ENCODE peak calls at places on chromosomes 13 and 19, in seven cellular contexts. One of them, this sample, is unnamed.

GRCh38 chr19:15869109-15869555 is 28.7 kb downstream of the CYP4F2 start:
- DNase-seq in NCI-H1048: no peak
- DNase-seq in lower leg skin: no peak
- DNase-seq in activated T-cell treated with anti-CD3 and anti-CD28 coated beads for 4 hours: peak; percentile 24
- DNase-seq in GM12878: no peak
- DNase-seq in DMS153: peak; percentile 97
- DNase-seq in stimulated activated CD8-positive, alpha-beta memory T cell treated with anti-CD3 and anti-CD28 coated beads, Interleukin-15, amount 100 ng/mL, for 24 hours: no peak
- DNase-seq in this sample: no peak

GRCh38 chr19:58054792-58055482 is 4.1 kb upstream of the ZNF135 start:
- DNase-seq in lower leg skin: no peak
- DNase-seq in stimulated activated CD8-positive, alpha-beta memory T cell treated with anti-CD3 and anti-CD28 coated beads, Interleukin-15, amount 100 ng/mL, for 24 hours: no peak
- DNase-seq in DMS153: no peak
- DNase-seq in activated T-cell treated with anti-CD3 and anti-CD28 coated beads for 4 hours: no peak
- DNase-seq in NCI-H1048: no peak
- DNase-seq in GM12878: no peak
- DNase-seq in this sample: peak; percentile 60

GRCh38 chr13:97797553-97797952 is 155.9 kb upstream of the IPO5 start:
- DNase-seq in GM12878: no peak
- DNase-seq in lower leg skin: no peak
- DNase-seq in activated T-cell treated with anti-CD3 and anti-CD28 coated beads for 4 hours: no peak
- DNase-seq in NCI-H1048: no peak
- DNase-seq in stimulated activated CD8-positive, alpha-beta memory T cell treated with anti-CD3 and anti-CD28 coated beads, Interleukin-15, amount 100 ng/mL, for 24 hours: no peak
- DNase-seq in DMS153: no peak
- DNase-seq in this sample: no peak

GRCh38 chr19:343941-344624 is 513 bp downstream of the MIER2 start:
- DNase-seq in DMS153: no peak
- DNase-seq in lower leg skin: no peak
- DNase-seq in NCI-H1048: no peak
- DNase-seq in stimulated activated CD8-positive, alpha-beta memory T cell treated with anti-CD3 and anti-CD28 coated beads, Interleukin-15, amount 100 ng/mL, for 24 hours: peak; percentile 22
- DNase-seq in GM12878: no peak
- DNase-seq in activated T-cell treated with anti-CD3 and anti-CD28 coated beads for 4 hours: peak; percentile 22
- DNase-seq in this sample: no peak

GRCh38 chr13:73334459-73334858 is 275.7 kb downstream of the KLF5 start:
- DNase-seq in DMS153: no peak
- DNase-seq in GM12878: no peak
- DNase-seq in stimulated activated CD8-positive, alpha-beta memory T cell treated with anti-CD3 and anti-CD28 coated beads, Interleukin-15, amount 100 ng/mL, for 24 hours: no peak
- DNase-seq in NCI-H1048: no peak
- DNase-seq in activated T-cell treated with anti-CD3 and anti-CD28 coated beads for 4 hours: no peak
- DNase-seq in lower leg skin: no peak
- DNase-seq in this sample: no peak

GRCh38 chr13:73722120-73722519 is 412.1 kb downstream of the KLF12 start:
- DNase-seq in lower leg skin: no peak
- DNase-seq in DMS153: no peak
- DNase-seq in GM12878: peak; percentile 39
- DNase-seq in NCI-H1048: no peak
- DNase-seq in stimulated activated CD8-positive, alpha-beta memory T cell treated with anti-CD3 and anti-CD28 coated beads, Interleukin-15, amount 100 ng/mL, for 24 hours: no peak
- DNase-seq in activated T-cell treated with anti-CD3 and anti-CD28 coated beads for 4 hours: no peak
- DNase-seq in this sample: no peak

GRCh38 chr13:80010286-80010831 is 330.6 kb downstream of the SPRY2 start:
- DNase-seq in DMS153: no peak
- DNase-seq in GM12878: no peak
- DNase-seq in stimulated activated CD8-positive, alpha-beta memory T cell treated with anti-CD3 and anti-CD28 coated beads, Interleukin-15, amount 100 ng/mL, for 24 hours: no peak
- DNase-seq in lower leg skin: no peak
- DNase-seq in NCI-H1048: no peak
- DNase-seq in activated T-cell treated with anti-CD3 and anti-CD28 coated beads for 4 hours: no peak
- DNase-seq in this sample: no peak

GRCh38 chr19:38744906-38745305 is 632 bp upstream of the CAPN12 start:
- DNase-seq in activated T-cell treated with anti-CD3 and anti-CD28 coated beads for 4 hours: no peak
- DNase-seq in lower leg skin: no peak
- DNase-seq in GM12878: no peak
- DNase-seq in DMS153: no peak
- DNase-seq in stimulated activated CD8-positive, alpha-beta memory T cell treated with anti-CD3 and anti-CD28 coated beads, Interleukin-15, amount 100 ng/mL, for 24 hours: no peak
- DNase-seq in NCI-H1048: no peak
- DNase-seq in this sample: no peak

GRCh38 chr19:40530091-40530901 is 46.4 kb upstream of the SHKBP1 start:
- DNase-seq in DMS153: no peak
- DNase-seq in lower leg skin: no peak
- DNase-seq in GM12878: no peak
- DNase-seq in NCI-H1048: no peak
- DNase-seq in stimulated activated CD8-positive, alpha-beta memory T cell treated with anti-CD3 and anti-CD28 coated beads, Interleukin-15, amount 100 ng/mL, for 24 hours: no peak
- DNase-seq in activated T-cell treated with anti-CD3 and anti-CD28 coated beads for 4 hours: peak; percentile 4
- DNase-seq in this sample: no peak

GRCh38 chr13:97387487-97388353 is 46.2 kb upstream of the RAP2A start:
- DNase-seq in activated T-cell treated with anti-CD3 and anti-CD28 coated beads for 4 hours: no peak
- DNase-seq in lower leg skin: peak; percentile 84
- DNase-seq in DMS153: no peak
- DNase-seq in GM12878: no peak
- DNase-seq in stimulated activated CD8-positive, alpha-beta memory T cell treated with anti-CD3 and anti-CD28 coated beads, Interleukin-15, amount 100 ng/mL, for 24 hours: no peak
- DNase-seq in NCI-H1048: no peak
- DNase-seq in this sample: no peak

GRCh38 chr13:113926301-113926761 is 47.5 kb downstream of the C13orf46 start:
- DNase-seq in activated T-cell treated with anti-CD3 and anti-CD28 coated beads for 4 hours: no peak
- DNase-seq in DMS153: no peak
- DNase-seq in NCI-H1048: no peak
- DNase-seq in stimulated activated CD8-positive, alpha-beta memory T cell treated with anti-CD3 and anti-CD28 coated beads, Interleukin-15, amount 100 ng/mL, for 24 hours: no peak
- DNase-seq in GM12878: no peak
- DNase-seq in lower leg skin: peak; percentile 83
- DNase-seq in this sample: no peak

GRCh38 chr19:34345934-34346333 is 19.1 kb upstream of the GPI start:
- DNase-seq in DMS153: no peak
- DNase-seq in NCI-H1048: no peak
- DNase-seq in lower leg skin: no peak
- DNase-seq in GM12878: no peak
- DNase-seq in activated T-cell treated with anti-CD3 and anti-CD28 coated beads for 4 hours: peak; percentile 69
- DNase-seq in stimulated activated CD8-positive, alpha-beta memory T cell treated with anti-CD3 and anti-CD28 coated beads, Interleukin-15, amount 100 ng/mL, for 24 hours: peak; percentile 56
- DNase-seq in this sample: no peak

GRCh38 chr13:102380012-102380411 is 21.8 kb downstream of the FGF14 start:
- DNase-seq in DMS153: no peak
- DNase-seq in NCI-H1048: no peak
- DNase-seq in lower leg skin: no peak
- DNase-seq in activated T-cell treated with anti-CD3 and anti-CD28 coated beads for 4 hours: no peak
- DNase-seq in stimulated activated CD8-positive, alpha-beta memory T cell treated with anti-CD3 and anti-CD28 coated beads, Interleukin-15, amount 100 ng/mL, for 24 hours: no peak
- DNase-seq in GM12878: no peak
- DNase-seq in this sample: no peak

GRCh38 chr13:109872864-109873263 is 86.5 kb upstream of the IRS2 start:
- DNase-seq in lower leg skin: no peak
- DNase-seq in activated T-cell treated with anti-CD3 and anti-CD28 coated beads for 4 hours: no peak
- DNase-seq in DMS153: no peak
- DNase-seq in NCI-H1048: no peak
- DNase-seq in GM12878: no peak
- DNase-seq in stimulated activated CD8-positive, alpha-beta memory T cell treated with anti-CD3 and anti-CD28 coated beads, Interleukin-15, amount 100 ng/mL, for 24 hours: no peak
- DNase-seq in this sample: no peak

GRCh38 chr19:33785795-33786194 is 10.9 kb upstream of the KCTD15 start:
- DNase-seq in stimulated activated CD8-positive, alpha-beta memory T cell treated with anti-CD3 and anti-CD28 coated beads, Interleukin-15, amount 100 ng/mL, for 24 hours: no peak
- DNase-seq in NCI-H1048: no peak
- DNase-seq in DMS153: no peak
- DNase-seq in GM12878: no peak
- DNase-seq in activated T-cell treated with anti-CD3 and anti-CD28 coated beads for 4 hours: no peak
- DNase-seq in lower leg skin: no peak
- DNase-seq in this sample: no peak

GRCh38 chr19:8115805-8116396 is 33.5 kb downstream of the FBN3 start:
- DNase-seq in activated T-cell treated with anti-CD3 and anti-CD28 coated beads for 4 hours: no peak
- DNase-seq in stimulated activated CD8-positive, alpha-beta memory T cell treated with anti-CD3 and anti-CD28 coated beads, Interleukin-15, amount 100 ng/mL, for 24 hours: no peak
- DNase-seq in DMS153: no peak
- DNase-seq in lower leg skin: no peak
- DNase-seq in GM12878: no peak
- DNase-seq in NCI-H1048: no peak
- DNase-seq in this sample: no peak

GRCh38 chr13:106612688-106613087 is 44.8 kb upstream of the ARGLU1 start:
- DNase-seq in DMS153: no peak
- DNase-seq in lower leg skin: peak; percentile 95
- DNase-seq in GM12878: no peak
- DNase-seq in activated T-cell treated with anti-CD3 and anti-CD28 coated beads for 4 hours: no peak
- DNase-seq in stimulated activated CD8-positive, alpha-beta memory T cell treated with anti-CD3 and anti-CD28 coated beads, Interleukin-15, amount 100 ng/mL, for 24 hours: no peak
- DNase-seq in NCI-H1048: no peak
- DNase-seq in this sample: peak; percentile 92

GRCh38 chr13:89763011-89763410 is 1584.5 kb upstream of the MIR17HG start:
- DNase-seq in stimulated activated CD8-positive, alpha-beta memory T cell treated with anti-CD3 and anti-CD28 coated beads, Interleukin-15, amount 100 ng/mL, for 24 hours: no peak
- DNase-seq in GM12878: no peak
- DNase-seq in NCI-H1048: no peak
- DNase-seq in lower leg skin: no peak
- DNase-seq in activated T-cell treated with anti-CD3 and anti-CD28 coated beads for 4 hours: no peak
- DNase-seq in DMS153: no peak
- DNase-seq in this sample: no peak

GRCh38 chr19:41296323-41296935 is 13.5 kb upstream of the CCDC97 start:
- DNase-seq in GM12878: no peak
- DNase-seq in activated T-cell treated with anti-CD3 and anti-CD28 coated beads for 4 hours: no peak
- DNase-seq in NCI-H1048: no peak
- DNase-seq in lower leg skin: no peak
- DNase-seq in DMS153: no peak
- DNase-seq in stimulated activated CD8-positive, alpha-beta memory T cell treated with anti-CD3 and anti-CD28 coated beads, Interleukin-15, amount 100 ng/mL, for 24 hours: no peak
- DNase-seq in this sample: no peak

GRCh38 chr13:73991384-73991783 is 142.8 kb downstream of the KLF12 start:
- DNase-seq in NCI-H1048: no peak
- DNase-seq in DMS153: no peak
- DNase-seq in lower leg skin: no peak
- DNase-seq in GM12878: no peak
- DNase-seq in activated T-cell treated with anti-CD3 and anti-CD28 coated beads for 4 hours: no peak
- DNase-seq in stimulated activated CD8-positive, alpha-beta memory T cell treated with anti-CD3 and anti-CD28 coated beads, Interleukin-15, amount 100 ng/mL, for 24 hours: no peak
- DNase-seq in this sample: no peak

GRCh38 chr19:56217039-56217949 is 15.2 kb downstream of the ZSCAN5C start:
- DNase-seq in GM12878: no peak
- DNase-seq in activated T-cell treated with anti-CD3 and anti-CD28 coated beads for 4 hours: no peak
- DNase-seq in lower leg skin: peak; percentile 81
- DNase-seq in NCI-H1048: no peak
- DNase-seq in stimulated activated CD8-positive, alpha-beta memory T cell treated with anti-CD3 and anti-CD28 coated beads, Interleukin-15, amount 100 ng/mL, for 24 hours: no peak
- DNase-seq in DMS153: peak; percentile 12
- DNase-seq in this sample: no peak

GRCh38 chr13:47723898-47724297 is 277.2 kb downstream of the SUCLA2 start:
- DNase-seq in NCI-H1048: no peak
- DNase-seq in DMS153: no peak
- DNase-seq in stimulated activated CD8-positive, alpha-beta memory T cell treated with anti-CD3 and anti-CD28 coated beads, Interleukin-15, amount 100 ng/mL, for 24 hours: no peak
- DNase-seq in GM12878: no peak
- DNase-seq in activated T-cell treated with anti-CD3 and anti-CD28 coated beads for 4 hours: no peak
- DNase-seq in lower leg skin: no peak
- DNase-seq in this sample: no peak

GRCh38 chr13:109410868-109411267 is 375.5 kb downstream of the IRS2 start:
- DNase-seq in stimulated activated CD8-positive, alpha-beta memory T cell treated with anti-CD3 and anti-CD28 coated beads, Interleukin-15, amount 100 ng/mL, for 24 hours: no peak
- DNase-seq in NCI-H1048: no peak
- DNase-seq in DMS153: no peak
- DNase-seq in activated T-cell treated with anti-CD3 and anti-CD28 coated beads for 4 hours: no peak
- DNase-seq in lower leg skin: peak; percentile 60
- DNase-seq in GM12878: no peak
- DNase-seq in this sample: no peak

GRCh38 chr13:36769126-36769525 is 49.9 kb upstream of the RFXAP start:
- DNase-seq in DMS153: no peak
- DNase-seq in lower leg skin: no peak
- DNase-seq in NCI-H1048: no peak
- DNase-seq in GM12878: no peak
- DNase-seq in activated T-cell treated with anti-CD3 and anti-CD28 coated beads for 4 hours: no peak
- DNase-seq in stimulated activated CD8-positive, alpha-beta memory T cell treated with anti-CD3 and anti-CD28 coated beads, Interleukin-15, amount 100 ng/mL, for 24 hours: no peak
- DNase-seq in this sample: no peak

GRCh38 chr13:45728759-45729158 is 26.6 kb downstream of the CBY2 start:
- DNase-seq in lower leg skin: peak; percentile 79
- DNase-seq in DMS153: no peak
- DNase-seq in GM12878: no peak
- DNase-seq in NCI-H1048: no peak
- DNase-seq in stimulated activated CD8-positive, alpha-beta memory T cell treated with anti-CD3 and anti-CD28 coated beads, Interleukin-15, amount 100 ng/mL, for 24 hours: no peak
- DNase-seq in activated T-cell treated with anti-CD3 and anti-CD28 coated beads for 4 hours: no peak
- DNase-seq in this sample: no peak